ENCODE peak calls at places on chromosomes 6 and 20, in five cellular contexts. One of them, this sample, is unnamed.

GRCh38 chr6:40819182-40819834 is 219.7 kb downstream of the UNC5CL start:
- DNase-seq in activated naive CD8-positive, alpha-beta T cell treated with anti-CD3 and anti-CD28 coated beads for 36 hours: peak
- DNase-seq in substantia nigra: no peak
- DNase-seq in neural progenitor cell: no peak
- DNase-seq in activated CD8-positive, alpha-beta memory T cell treated with anti-CD3 and anti-CD28 coated beads for 48 hours: no peak
- DNase-seq in this sample: no peak

GRCh38 chr6:43833223-43833995 is 63.4 kb downstream of the VEGFA start:
- DNase-seq in activated naive CD8-positive, alpha-beta T cell treated with anti-CD3 and anti-CD28 coated beads for 36 hours: no peak
- DNase-seq in substantia nigra: no peak
- DNase-seq in neural progenitor cell: no peak
- DNase-seq in activated CD8-positive, alpha-beta memory T cell treated with anti-CD3 and anti-CD28 coated beads for 48 hours: no peak
- DNase-seq in this sample: peak

GRCh38 chr20:21102252-21102609 is 3.9 kb downstream of the LINC00237 start:
- DNase-seq in activated naive CD8-positive, alpha-beta T cell treated with anti-CD3 and anti-CD28 coated beads for 36 hours: no peak
- DNase-seq in substantia nigra: no peak
- DNase-seq in neural progenitor cell: peak
- DNase-seq in activated CD8-positive, alpha-beta memory T cell treated with anti-CD3 and anti-CD28 coated beads for 48 hours: no peak
- DNase-seq in this sample: no peak

GRCh38 chr6:99415446-99415845 is 9.7 kb downstream of the PNISR start:
- DNase-seq in activated naive CD8-positive, alpha-beta T cell treated with anti-CD3 and anti-CD28 coated beads for 36 hours: no peak
- DNase-seq in substantia nigra: no peak
- DNase-seq in neural progenitor cell: no peak
- DNase-seq in activated CD8-positive, alpha-beta memory T cell treated with anti-CD3 and anti-CD28 coated beads for 48 hours: no peak
- DNase-seq in this sample: no peak

GRCh38 chr6:121780325-121781313 is 345.2 kb downstream of the GJA1 start:
- DNase-seq in activated naive CD8-positive, alpha-beta T cell treated with anti-CD3 and anti-CD28 coated beads for 36 hours: no peak
- DNase-seq in substantia nigra: no peak
- DNase-seq in neural progenitor cell: no peak
- DNase-seq in activated CD8-positive, alpha-beta memory T cell treated with anti-CD3 and anti-CD28 coated beads for 48 hours: no peak
- DNase-seq in this sample: peak

GRCh38 chr6:148463671-148464070 is 121.0 kb downstream of the SASH1 start:
- DNase-seq in activated naive CD8-positive, alpha-beta T cell treated with anti-CD3 and anti-CD28 coated beads for 36 hours: no peak
- DNase-seq in substantia nigra: no peak
- DNase-seq in neural progenitor cell: no peak
- DNase-seq in activated CD8-positive, alpha-beta memory T cell treated with anti-CD3 and anti-CD28 coated beads for 48 hours: no peak
- DNase-seq in this sample: no peak

GRCh38 chr6:89082439-89082838 is 1.9 kb downstream of the PNRC1 start:
- DNase-seq in activated naive CD8-positive, alpha-beta T cell treated with anti-CD3 and anti-CD28 coated beads for 36 hours: no peak
- DNase-seq in substantia nigra: no peak
- DNase-seq in neural progenitor cell: no peak
- DNase-seq in activated CD8-positive, alpha-beta memory T cell treated with anti-CD3 and anti-CD28 coated beads for 48 hours: no peak
- DNase-seq in this sample: no peak

GRCh38 chr6:166743925-166744653 is 117.0 kb upstream of the RPS6KA2 start:
- DNase-seq in activated naive CD8-positive, alpha-beta T cell treated with anti-CD3 and anti-CD28 coated beads for 36 hours: no peak
- DNase-seq in substantia nigra: no peak
- DNase-seq in neural progenitor cell: no peak
- DNase-seq in activated CD8-positive, alpha-beta memory T cell treated with anti-CD3 and anti-CD28 coated beads for 48 hours: no peak
- DNase-seq in this sample: no peak

GRCh38 chr20:24806896-24807676 is 142.0 kb upstream of the CST7 start:
- DNase-seq in activated naive CD8-positive, alpha-beta T cell treated with anti-CD3 and anti-CD28 coated beads for 36 hours: no peak
- DNase-seq in substantia nigra: no peak
- DNase-seq in neural progenitor cell: no peak
- DNase-seq in activated CD8-positive, alpha-beta memory T cell treated with anti-CD3 and anti-CD28 coated beads for 48 hours: no peak
- DNase-seq in this sample: no peak

GRCh38 chr20:17427646-17428045 is 103.5 kb downstream of the BFSP1 start:
- DNase-seq in activated naive CD8-positive, alpha-beta T cell treated with anti-CD3 and anti-CD28 coated beads for 36 hours: no peak
- DNase-seq in substantia nigra: no peak
- DNase-seq in neural progenitor cell: no peak
- DNase-seq in activated CD8-positive, alpha-beta memory T cell treated with anti-CD3 and anti-CD28 coated beads for 48 hours: no peak
- DNase-seq in this sample: no peak

GRCh38 chr20:21796059-21796458 is 90.6 kb downstream of the PAX1 start:
- DNase-seq in activated naive CD8-positive, alpha-beta T cell treated with anti-CD3 and anti-CD28 coated beads for 36 hours: no peak
- DNase-seq in substantia nigra: no peak
- DNase-seq in neural progenitor cell: peak
- DNase-seq in activated CD8-positive, alpha-beta memory T cell treated with anti-CD3 and anti-CD28 coated beads for 48 hours: no peak
- DNase-seq in this sample: no peak

GRCh38 chr6:108778421-108779186 is 69.6 kb upstream of the ARMC2 start:
- DNase-seq in activated naive CD8-positive, alpha-beta T cell treated with anti-CD3 and anti-CD28 coated beads for 36 hours: no peak
- DNase-seq in substantia nigra: no peak
- DNase-seq in neural progenitor cell: no peak
- DNase-seq in activated CD8-positive, alpha-beta memory T cell treated with anti-CD3 and anti-CD28 coated beads for 48 hours: no peak
- DNase-seq in this sample: no peak

GRCh38 chr20:62569615-62570014 is 72.7 kb upstream of the SLCO4A1 start:
- DNase-seq in activated naive CD8-positive, alpha-beta T cell treated with anti-CD3 and anti-CD28 coated beads for 36 hours: no peak
- DNase-seq in substantia nigra: no peak
- DNase-seq in neural progenitor cell: no peak
- DNase-seq in activated CD8-positive, alpha-beta memory T cell treated with anti-CD3 and anti-CD28 coated beads for 48 hours: no peak
- DNase-seq in this sample: no peak

GRCh38 chr6:107822154-107823046 is 1.7 kb downstream of the SCML4 start:
- DNase-seq in activated naive CD8-positive, alpha-beta T cell treated with anti-CD3 and anti-CD28 coated beads for 36 hours: peak
- DNase-seq in substantia nigra: no peak
- DNase-seq in neural progenitor cell: no peak
- DNase-seq in activated CD8-positive, alpha-beta memory T cell treated with anti-CD3 and anti-CD28 coated beads for 48 hours: no peak
- DNase-seq in this sample: no peak

GRCh38 chr6:20497200-20497820 is 36.9 kb upstream of the CDKAL1 start:
- DNase-seq in activated naive CD8-positive, alpha-beta T cell treated with anti-CD3 and anti-CD28 coated beads for 36 hours: no peak
- DNase-seq in substantia nigra: no peak
- DNase-seq in neural progenitor cell: no peak
- DNase-seq in activated CD8-positive, alpha-beta memory T cell treated with anti-CD3 and anti-CD28 coated beads for 48 hours: no peak
- DNase-seq in this sample: no peak

GRCh38 chr20:17612287-17612974 is 42.6 kb downstream of the DSTN start:
- DNase-seq in activated naive CD8-positive, alpha-beta T cell treated with anti-CD3 and anti-CD28 coated beads for 36 hours: peak
- DNase-seq in substantia nigra: no peak
- DNase-seq in neural progenitor cell: no peak
- DNase-seq in activated CD8-positive, alpha-beta memory T cell treated with anti-CD3 and anti-CD28 coated beads for 48 hours: no peak
- DNase-seq in this sample: no peak

GRCh38 chr6:48973486-48973885 is 489.6 kb downstream of the MMUT start:
- DNase-seq in activated naive CD8-positive, alpha-beta T cell treated with anti-CD3 and anti-CD28 coated beads for 36 hours: no peak
- DNase-seq in substantia nigra: no peak
- DNase-seq in neural progenitor cell: no peak
- DNase-seq in activated CD8-positive, alpha-beta memory T cell treated with anti-CD3 and anti-CD28 coated beads for 48 hours: no peak
- DNase-seq in this sample: no peak

GRCh38 chr20:58597021-58597940 is 53.8 kb upstream of the STX16 start:
- DNase-seq in activated naive CD8-positive, alpha-beta T cell treated with anti-CD3 and anti-CD28 coated beads for 36 hours: no peak
- DNase-seq in substantia nigra: no peak
- DNase-seq in neural progenitor cell: peak
- DNase-seq in activated CD8-positive, alpha-beta memory T cell treated with anti-CD3 and anti-CD28 coated beads for 48 hours: no peak
- DNase-seq in this sample: peak

GRCh38 chr6:56984374-56984773 is 29.5 kb downstream of the BEND6 start:
- DNase-seq in activated naive CD8-positive, alpha-beta T cell treated with anti-CD3 and anti-CD28 coated beads for 36 hours: no peak
- DNase-seq in substantia nigra: no peak
- DNase-seq in neural progenitor cell: no peak
- DNase-seq in activated CD8-positive, alpha-beta memory T cell treated with anti-CD3 and anti-CD28 coated beads for 48 hours: no peak
- DNase-seq in this sample: no peak

This sample was measured in WERI-Rb-1.